ENCODE peak calls at places on chromosomes 13 and 19, in four cellular contexts. U, D, H and R are unnamed samples.

GRCh38 chr13:30576528-30576927 is 41.2 kb upstream of the USPL1 start:
- DNase-seq in U (peak), D (no peak), H (no peak), R (peak)

GRCh38 chr13:51000058-51000457 is 90.5 kb downstream of the RNASEH2B start:
- DNase-seq in U (no peak), D (no peak), H (no peak), R (no peak)

GRCh38 chr13:109389456-109389855 is 396.9 kb downstream of the IRS2 start:
- DNase-seq in U (no peak), D (no peak), H (no peak), R (no peak)

GRCh38 chr19:53945441-53945840 is 17.3 kb upstream of the CACNG8 start:
- DNase-seq in U (no peak), D (no peak), H (no peak), R (no peak)

GRCh38 chr19:33767898-33768413 is 28.7 kb upstream of the KCTD15 start:
- DNase-seq in U (no peak), D (no peak), H (no peak), R (no peak)

GRCh38 chr19:32976223-32976805 is 4.3 kb downstream of the FAAP24 start:
- DNase-seq in U (peak), D (no peak), H (peak), R (peak)

GRCh38 chr13:66154981-66155380 is 1075.2 kb downstream of the PCDH9 start:
- DNase-seq in U (no peak), D (no peak), H (peak), R (no peak)

GRCh38 chr19:53132231-53132991 is at the start of gene ZNF415:
- DNase-seq in U (peak), D (no peak), H (peak), R (peak)

GRCh38 chr13:100461309-100462035 is 127.1 kb downstream of the GGACT start:
- DNase-seq in U (peak), D (no peak), H (no peak), R (no peak)

GRCh38 chr13:99614465-99614885 is 113.2 kb downstream of the TM9SF2 start:
- DNase-seq in U (no peak), D (no peak), H (no peak), R (no peak)

GRCh38 chr19:18058208-18059009 is 28.3 kb downstream of the IL12RB1 start:
- DNase-seq in U (peak), D (peak), H (peak), R (peak)

GRCh38 chr19:9913237-9914000 is 22.9 kb downstream of the OLFM2 start:
- DNase-seq in U (no peak), D (no peak), H (no peak), R (no peak)

GRCh38 chr19:51712461-51713081 is 11.2 kb downstream of the HAS1 start:
- DNase-seq in U (peak), D (no peak), H (no peak), R (no peak)

GRCh38 chr19:54418030-54418929 is 3.0 kb downstream of the TTYH1 start:
- DNase-seq in U (no peak), D (no peak), H (peak), R (no peak)

GRCh38 chr19:41734585-41734984 is 20.7 kb upstream of the CEACAM6 start:
- DNase-seq in U (peak), D (no peak), H (no peak), R (no peak)

GRCh38 chr13:30679483-30680330 is 55.6 kb upstream of the ALOX5AP start:
- DNase-seq in U (no peak), D (no peak), H (no peak), R (no peak)

GRCh38 chr19:56837492-56837891 is 3.0 kb downstream of the PEG3 start:
- DNase-seq in U (no peak), D (no peak), H (no peak), R (no peak)

GRCh38 chr19:23273022-23273593 is 22.9 kb upstream of the ZNF724 start:
- DNase-seq in U (no peak), D (no peak), H (no peak), R (no peak)

GRCh38 chr19:1794424-1795185 is 17.5 kb downstream of the ATP8B3 start:
- DNase-seq in U (no peak), D (no peak), H (no peak), R (no peak)

GRCh38 chr13:50910483-50910805 is 853 bp downstream of the RNASEH2B start:
- DNase-seq in U (no peak), D (no peak), H (peak), R (no peak)

GRCh38 chr13:53520132-53520531 is 491.5 kb downstream of the OLFM4 start:
- DNase-seq in U (no peak), D (no peak), H (no peak), R (no peak)

GRCh38 chr13:54356849-54357248 is 1328.2 kb downstream of the OLFM4 start:
- DNase-seq in U (no peak), D (no peak), H (no peak), R (no peak)

GRCh38 chr13:23411220-23411619 is 22.3 kb downstream of the SACS start:
- DNase-seq in U (no peak), D (no peak), H (no peak), R (no peak)

GRCh38 chr19:13796301-13797057 is 1.2 kb downstream of the ZSWIM4 start:
- DNase-seq in U (no peak), D (no peak), H (no peak), R (no peak)

GRCh38 chr13:72652681-72653080 is 74.7 kb downstream of the MZT1 start:
- DNase-seq in U (no peak), D (no peak), H (no peak), R (no peak)